ENCODE peak calls at places on chromosomes 2 and 18, in seven cellular contexts. One of them, this sample, is unnamed.
A peak's percentile ranks its signal among the peaks of the same experiment; 100 is the strongest.

GRCh38 chr2:179336782-179337534 is 72.3 kb upstream of the SESTD1 start:
- DNase-seq in fibroblast of lung: peak; percentile 46
- DNase-seq in Peyer's patch: no peak
- DNase-seq in cardiac fibroblast: peak; percentile 41
- DNase-seq in gastrocnemius medialis: peak; percentile 15
- DNase-seq in psoas muscle: peak; percentile 15
- DNase-seq in breast epithelium: no peak
- DNase-seq in this sample: no peak

GRCh38 chr2:50614056-50614455 is 417.9 kb downstream of the NRXN1 start:
- DNase-seq in fibroblast of lung: peak; percentile 5
- DNase-seq in Peyer's patch: no peak
- DNase-seq in cardiac fibroblast: peak; percentile 1
- DNase-seq in gastrocnemius medialis: no peak
- DNase-seq in psoas muscle: no peak
- DNase-seq in breast epithelium: no peak
- DNase-seq in this sample: no peak

GRCh38 chr18:79588131-79588635 is 91.4 kb upstream of the CTDP1 start:
- DNase-seq in fibroblast of lung: no peak
- DNase-seq in Peyer's patch: no peak
- DNase-seq in cardiac fibroblast: no peak
- DNase-seq in gastrocnemius medialis: no peak
- DNase-seq in psoas muscle: no peak
- DNase-seq in breast epithelium: peak; percentile 37
- DNase-seq in this sample: no peak

GRCh38 chr2:10497797-10498251 is 49.7 kb upstream of the ODC1 start:
- DNase-seq in fibroblast of lung: peak; percentile 66
- DNase-seq in Peyer's patch: peak; percentile 17
- DNase-seq in cardiac fibroblast: peak; percentile 57
- DNase-seq in gastrocnemius medialis: peak; percentile 79
- DNase-seq in psoas muscle: peak; percentile 84
- DNase-seq in breast epithelium: no peak
- DNase-seq in this sample: no peak

GRCh38 chr18:78562446-78563020 is 417.1 kb upstream of the SALL3 start:
- DNase-seq in fibroblast of lung: no peak
- DNase-seq in Peyer's patch: no peak
- DNase-seq in cardiac fibroblast: no peak
- DNase-seq in gastrocnemius medialis: no peak
- DNase-seq in psoas muscle: no peak
- DNase-seq in breast epithelium: no peak
- DNase-seq in this sample: no peak

GRCh38 chr2:158725496-158725895 is 69.6 kb upstream of the DAPL1 start:
- DNase-seq in fibroblast of lung: no peak
- DNase-seq in Peyer's patch: no peak
- DNase-seq in cardiac fibroblast: no peak
- DNase-seq in gastrocnemius medialis: no peak
- DNase-seq in psoas muscle: no peak
- DNase-seq in breast epithelium: no peak
- DNase-seq in this sample: no peak

GRCh38 chr18:68484241-68484640 is 230.7 kb downstream of the TMX3 start:
- DNase-seq in fibroblast of lung: peak; percentile 49
- DNase-seq in Peyer's patch: no peak
- DNase-seq in cardiac fibroblast: peak; percentile 25
- DNase-seq in gastrocnemius medialis: no peak
- DNase-seq in psoas muscle: no peak
- DNase-seq in breast epithelium: no peak
- DNase-seq in this sample: no peak

GRCh38 chr2:176158855-176159677 is 2.0 kb downstream of the HOXD3 start:
- DNase-seq in fibroblast of lung: no peak
- DNase-seq in Peyer's patch: no peak
- DNase-seq in cardiac fibroblast: no peak
- DNase-seq in gastrocnemius medialis: no peak
- DNase-seq in psoas muscle: no peak
- DNase-seq in breast epithelium: no peak
- DNase-seq in this sample: no peak

GRCh38 chr18:49007663-49008062 is 56.9 kb upstream of the SMAD7 start:
- DNase-seq in fibroblast of lung: no peak
- DNase-seq in Peyer's patch: no peak
- DNase-seq in cardiac fibroblast: no peak
- DNase-seq in gastrocnemius medialis: no peak
- DNase-seq in psoas muscle: no peak
- DNase-seq in breast epithelium: no peak
- DNase-seq in this sample: no peak

GRCh38 chr2:239229545-239230279 is 171.1 kb downstream of the HDAC4 start:
- DNase-seq in fibroblast of lung: no peak
- DNase-seq in Peyer's patch: no peak
- DNase-seq in cardiac fibroblast: no peak
- DNase-seq in gastrocnemius medialis: no peak
- DNase-seq in psoas muscle: no peak
- DNase-seq in breast epithelium: no peak
- DNase-seq in this sample: no peak

GRCh38 chr18:36828157-36828629 is 609 bp downstream of the TPGS2 start:
- DNase-seq in fibroblast of lung: peak; percentile 50
- DNase-seq in Peyer's patch: peak; percentile 23
- DNase-seq in cardiac fibroblast: peak; percentile 73
- DNase-seq in gastrocnemius medialis: no peak
- DNase-seq in psoas muscle: peak; percentile 22
- DNase-seq in breast epithelium: no peak
- DNase-seq in this sample: no peak

GRCh38 chr2:240124651-240125030 is 11.5 kb downstream of the COPS9 start:
- DNase-seq in fibroblast of lung: no peak
- DNase-seq in Peyer's patch: peak; percentile 4
- DNase-seq in cardiac fibroblast: no peak
- DNase-seq in gastrocnemius medialis: no peak
- DNase-seq in psoas muscle: no peak
- DNase-seq in breast epithelium: peak; percentile 31
- DNase-seq in this sample: no peak

GRCh38 chr18:35841283-35841682 is 131.2 kb upstream of the RMP24 start:
- DNase-seq in fibroblast of lung: no peak
- DNase-seq in Peyer's patch: no peak
- DNase-seq in cardiac fibroblast: no peak
- DNase-seq in gastrocnemius medialis: no peak
- DNase-seq in psoas muscle: no peak
- DNase-seq in breast epithelium: no peak
- DNase-seq in this sample: no peak

GRCh38 chr2:21781962-21782361 is 658.2 kb downstream of the TDRD15 start:
- DNase-seq in fibroblast of lung: no peak
- DNase-seq in Peyer's patch: no peak
- DNase-seq in cardiac fibroblast: no peak
- DNase-seq in gastrocnemius medialis: no peak
- DNase-seq in psoas muscle: no peak
- DNase-seq in breast epithelium: no peak
- DNase-seq in this sample: no peak

GRCh38 chr2:239737144-239737463 is 288.0 kb downstream of the NDUFA10 start:
- DNase-seq in fibroblast of lung: no peak
- DNase-seq in Peyer's patch: no peak
- DNase-seq in cardiac fibroblast: no peak
- DNase-seq in gastrocnemius medialis: no peak
- DNase-seq in psoas muscle: no peak
- DNase-seq in breast epithelium: no peak
- DNase-seq in this sample: no peak

GRCh38 chr2:231110551-231110950 is 14.3 kb downstream of the HTR2B start:
- DNase-seq in fibroblast of lung: peak; percentile 86
- DNase-seq in Peyer's patch: no peak
- DNase-seq in cardiac fibroblast: peak; percentile 85
- DNase-seq in gastrocnemius medialis: no peak
- DNase-seq in psoas muscle: no peak
- DNase-seq in breast epithelium: no peak
- DNase-seq in this sample: no peak

GRCh38 chr18:22637787-22638186 is 220.1 kb upstream of the CTAGE1 start:
- DNase-seq in fibroblast of lung: peak; percentile 75
- DNase-seq in Peyer's patch: no peak
- DNase-seq in cardiac fibroblast: peak; percentile 80
- DNase-seq in gastrocnemius medialis: no peak
- DNase-seq in psoas muscle: no peak
- DNase-seq in breast epithelium: no peak
- DNase-seq in this sample: no peak

GRCh38 chr18:60485207-60485606 is 112.6 kb upstream of the MC4R start:
- DNase-seq in fibroblast of lung: peak; percentile 8
- DNase-seq in Peyer's patch: no peak
- DNase-seq in cardiac fibroblast: no peak
- DNase-seq in gastrocnemius medialis: no peak
- DNase-seq in psoas muscle: no peak
- DNase-seq in breast epithelium: no peak
- DNase-seq in this sample: no peak

GRCh38 chr2:100809486-100809885 is 10.5 kb upstream of the NPAS2 start:
- DNase-seq in fibroblast of lung: no peak
- DNase-seq in Peyer's patch: no peak
- DNase-seq in cardiac fibroblast: peak; percentile 54
- DNase-seq in gastrocnemius medialis: no peak
- DNase-seq in psoas muscle: no peak
- DNase-seq in breast epithelium: no peak
- DNase-seq in this sample: no peak

GRCh38 chr18:48149020-48149685 is 218.7 kb upstream of the SMAD2 start:
- DNase-seq in fibroblast of lung: no peak
- DNase-seq in Peyer's patch: no peak
- DNase-seq in cardiac fibroblast: no peak
- DNase-seq in gastrocnemius medialis: no peak
- DNase-seq in psoas muscle: no peak
- DNase-seq in breast epithelium: no peak
- DNase-seq in this sample: no peak

DNA sequence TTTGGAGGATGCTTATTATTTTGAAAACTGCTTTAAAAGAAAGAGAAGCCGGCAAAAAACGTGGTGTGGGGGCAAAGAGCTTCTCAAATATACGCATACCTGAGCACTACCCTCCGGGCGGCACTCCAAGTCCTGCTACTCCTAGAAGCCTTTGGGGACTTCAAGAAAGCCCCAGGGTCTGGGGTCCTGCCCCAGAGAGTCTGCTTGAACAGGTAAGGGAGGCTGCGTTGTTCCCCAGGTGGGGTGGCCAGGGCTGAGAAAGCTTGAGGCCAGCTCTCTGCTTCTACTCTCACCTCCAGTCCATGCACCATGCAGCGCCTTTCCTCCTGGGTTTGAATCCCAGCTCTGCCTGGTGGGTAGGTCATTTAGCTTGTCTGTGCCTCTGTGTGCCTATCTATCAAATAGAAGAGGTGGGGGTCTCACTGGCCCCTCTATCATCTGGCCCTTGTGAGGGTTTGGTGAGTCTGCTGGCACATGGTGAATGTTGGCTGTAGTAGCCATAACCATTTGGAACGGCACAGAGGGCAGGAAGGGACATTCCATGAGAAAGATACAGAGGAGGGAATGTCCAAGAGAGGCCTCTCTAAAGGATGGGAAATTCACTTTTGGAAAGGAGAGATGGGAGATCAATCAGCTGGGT is 19.5 kb downstream of the MALL start:
- DNase-seq in fibroblast of lung: no peak
- DNase-seq in Peyer's patch: no peak
- DNase-seq in cardiac fibroblast: no peak
- DNase-seq in gastrocnemius medialis: no peak
- DNase-seq in psoas muscle: no peak
- DNase-seq in breast epithelium: no peak
- DNase-seq in this sample: no peak
- H3K4me3 ChIP-seq in fibroblast of lung: no peak overlapping the region
- H3K4me3 ChIP-seq in Peyer's patch: no peak overlapping the region
- H3K4me3 ChIP-seq in cardiac fibroblast: no peak overlapping the region
- H3K4me3 ChIP-seq in gastrocnemius medialis: no peak overlapping the region
- H3K4me3 ChIP-seq in psoas muscle: no peak overlapping the region
- H3K4me3 ChIP-seq in breast epithelium: no peak overlapping the region
- H3K4me3 ChIP-seq in this sample: no peak overlapping the region

GRCh38 chr2:191759200-191759507 is 81.2 kb downstream of the NABP1 start:
- DNase-seq in fibroblast of lung: no peak
- DNase-seq in Peyer's patch: no peak
- DNase-seq in cardiac fibroblast: no peak
- DNase-seq in gastrocnemius medialis: no peak
- DNase-seq in psoas muscle: no peak
- DNase-seq in breast epithelium: no peak
- DNase-seq in this sample: no peak

GRCh38 chr2:191759650-191760049 is 81.7 kb downstream of the NABP1 start:
- DNase-seq in fibroblast of lung: no peak
- DNase-seq in Peyer's patch: no peak
- DNase-seq in cardiac fibroblast: no peak
- DNase-seq in gastrocnemius medialis: no peak
- DNase-seq in psoas muscle: no peak
- DNase-seq in breast epithelium: no peak
- DNase-seq in this sample: no peak

GRCh38 chr2:191756753-191757152 is 78.8 kb downstream of the NABP1 start:
- DNase-seq in fibroblast of lung: peak; percentile 12
- DNase-seq in Peyer's patch: no peak
- DNase-seq in cardiac fibroblast: peak; percentile 11
- DNase-seq in gastrocnemius medialis: no peak
- DNase-seq in psoas muscle: no peak
- DNase-seq in breast epithelium: no peak
- DNase-seq in this sample: no peak

GRCh38 chr2:191757256-191757655 is 79.3 kb downstream of the NABP1 start:
- DNase-seq in fibroblast of lung: no peak
- DNase-seq in Peyer's patch: no peak
- DNase-seq in cardiac fibroblast: no peak
- DNase-seq in gastrocnemius medialis: no peak
- DNase-seq in psoas muscle: no peak
- DNase-seq in breast epithelium: no peak
- DNase-seq in this sample: no peak

GRCh38 chr2:191758420-191759199 is 80.7 kb downstream of the NABP1 start:
- DNase-seq in fibroblast of lung: peak; percentile 26
- DNase-seq in Peyer's patch: peak; percentile 38
- DNase-seq in cardiac fibroblast: peak; percentile 45
- DNase-seq in gastrocnemius medialis: no peak
- DNase-seq in psoas muscle: peak; percentile 17
- DNase-seq in breast epithelium: no peak
- DNase-seq in this sample: peak; percentile 49
- TF ChIP-seq CTCF in fibroblast of lung: peak; percentile 57
- TF ChIP-seq CTCF in Peyer's patch: peak; percentile 43
- TF ChIP-seq CTCF in cardiac fibroblast: peak; percentile 69
- TF ChIP-seq CTCF in gastrocnemius medialis: no peak
- TF ChIP-seq CTCF in psoas muscle: peak; percentile 33
- TF ChIP-seq CTCF in breast epithelium: no peak
- TF ChIP-seq CTCF in this sample: peak; percentile 89

DNA sequence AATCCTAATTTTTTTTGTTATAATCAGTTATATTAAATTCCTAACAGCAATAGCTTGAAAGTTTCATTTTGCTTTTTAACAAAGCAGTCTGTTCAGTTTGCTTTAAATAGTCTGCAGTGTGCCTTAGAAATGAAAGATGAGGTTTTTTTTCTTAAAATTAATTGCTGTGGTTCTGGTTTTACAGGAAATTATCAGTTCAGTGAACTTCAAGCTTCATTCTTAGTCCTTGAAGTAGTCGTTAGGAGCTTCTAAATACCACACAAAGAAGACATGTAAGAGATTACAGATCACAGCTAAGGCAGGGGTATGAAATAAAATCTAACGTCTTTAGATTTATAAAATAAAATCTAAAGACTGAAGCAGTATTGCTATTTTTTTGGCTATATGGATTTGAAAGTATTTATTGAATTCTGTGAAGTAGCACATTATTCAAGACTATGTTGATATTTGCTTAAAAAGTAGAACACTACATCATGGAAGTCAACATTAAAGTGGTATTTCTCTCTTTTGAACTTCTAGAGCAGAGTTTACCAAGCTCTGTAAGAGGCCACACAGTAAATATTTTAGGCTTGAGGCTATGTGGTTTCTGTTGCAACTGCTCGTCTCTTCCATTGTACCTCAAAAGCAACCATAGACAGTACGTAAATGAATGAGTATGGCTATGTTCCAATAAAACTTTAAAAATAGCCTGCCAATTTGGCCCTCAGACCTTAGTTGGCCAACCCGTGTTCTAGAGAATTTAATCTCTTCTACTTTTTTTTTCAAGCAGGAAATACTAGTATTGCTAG is 81.5 kb upstream of the STON1 start:
- DNase-seq in fibroblast of lung: peak; percentile 85
- DNase-seq in Peyer's patch: no peak
- DNase-seq in cardiac fibroblast: peak; percentile 93
- DNase-seq in gastrocnemius medialis: no peak
- DNase-seq in psoas muscle: no peak
- DNase-seq in breast epithelium: no peak
- DNase-seq in this sample: no peak
- H3K4me3 ChIP-seq in fibroblast of lung: no peak overlapping the region
- H3K4me3 ChIP-seq in Peyer's patch: no peak overlapping the region
- H3K4me3 ChIP-seq in cardiac fibroblast: no peak overlapping the region
- H3K4me3 ChIP-seq in gastrocnemius medialis: no peak overlapping the region
- H3K4me3 ChIP-seq in psoas muscle: no peak overlapping the region
- H3K4me3 ChIP-seq in breast epithelium: no peak overlapping the region
- H3K4me3 ChIP-seq in this sample: no peak overlapping the region

GRCh38 chr2:119376810-119377209 is 10.0 kb downstream of the DBI start:
- DNase-seq in fibroblast of lung: no peak
- DNase-seq in Peyer's patch: no peak
- DNase-seq in cardiac fibroblast: no peak
- DNase-seq in gastrocnemius medialis: no peak
- DNase-seq in psoas muscle: no peak
- DNase-seq in breast epithelium: no peak
- DNase-seq in this sample: no peak
- TF ChIP-seq CTCF in fibroblast of lung: no peak
- TF ChIP-seq CTCF in Peyer's patch: no peak
- TF ChIP-seq CTCF in cardiac fibroblast: no peak
- TF ChIP-seq CTCF in gastrocnemius medialis: no peak
- TF ChIP-seq CTCF in psoas muscle: no peak
- TF ChIP-seq CTCF in breast epithelium: no peak
- TF ChIP-seq CTCF in this sample: no peak